ENCODE peak calls at places on chromosome 19, in eight cellular contexts. One of them, this sample, is unnamed.

GRCh38 chr19:39339636-39340035 is 2.6 kb upstream of the SAMD4B start:
- DNase-seq in stimulated activated CD4-positive, alpha-beta T cell treated with anti-CD3 and anti-CD28 coated beads, Interleukin-4, amount 100 ng/mL, for 1 hour: no peak
- DNase-seq in mucosa of gallbladder: no peak
- DNase-seq in CD4-positive, alpha-beta T cell: no peak
- DNase-seq in Calu3: no peak
- DNase-seq in foreskin fibroblast: no peak
- DNase-seq in GM13977: no peak
- DNase-seq in fibroblast of the aortic adventitia: no peak
- DNase-seq in this sample: no peak

GRCh38 chr19:45179063-45179847 is 671 bp downstream of the BLOC1S3 start:
- DNase-seq in foreskin fibroblast: peak
- DNase-seq in stimulated activated CD4-positive, alpha-beta T cell treated with anti-CD3 and anti-CD28 coated beads, Interleukin-4, amount 100 ng/mL, for 1 hour: peak
- DNase-seq in GM13977: peak
- DNase-seq in fibroblast of the aortic adventitia: peak
- DNase-seq in mucosa of gallbladder: no peak
- DNase-seq in Calu3: peak
- DNase-seq in CD4-positive, alpha-beta T cell: no peak
- DNase-seq in this sample: peak

GRCh38 chr19:31118292-31118925 is 230.8 kb downstream of the TSHZ3 start:
- DNase-seq in fibroblast of the aortic adventitia: no peak
- DNase-seq in foreskin fibroblast: no peak
- DNase-seq in mucosa of gallbladder: no peak
- DNase-seq in stimulated activated CD4-positive, alpha-beta T cell treated with anti-CD3 and anti-CD28 coated beads, Interleukin-4, amount 100 ng/mL, for 1 hour: no peak
- DNase-seq in CD4-positive, alpha-beta T cell: no peak
- DNase-seq in Calu3: no peak
- DNase-seq in GM13977: no peak
- DNase-seq in this sample: no peak

GRCh38 chr19:20079487-20079886 is 1.7 kb downstream of the ZNF90 start:
- DNase-seq in CD4-positive, alpha-beta T cell: no peak
- DNase-seq in fibroblast of the aortic adventitia: peak
- DNase-seq in foreskin fibroblast: no peak
- DNase-seq in mucosa of gallbladder: no peak
- DNase-seq in GM13977: no peak
- DNase-seq in Calu3: no peak
- DNase-seq in stimulated activated CD4-positive, alpha-beta T cell treated with anti-CD3 and anti-CD28 coated beads, Interleukin-4, amount 100 ng/mL, for 1 hour: no peak
- DNase-seq in this sample: no peak

GRCh38 chr19:17950310-17951150 is 16.4 kb upstream of the KCNN1 start:
- DNase-seq in fibroblast of the aortic adventitia: no peak
- DNase-seq in GM13977: peak
- DNase-seq in stimulated activated CD4-positive, alpha-beta T cell treated with anti-CD3 and anti-CD28 coated beads, Interleukin-4, amount 100 ng/mL, for 1 hour: peak
- DNase-seq in foreskin fibroblast: no peak
- DNase-seq in Calu3: no peak
- DNase-seq in CD4-positive, alpha-beta T cell: peak
- DNase-seq in mucosa of gallbladder: no peak
- DNase-seq in this sample: no peak

GRCh38 chr19:37942516-37942902 is 35.5 kb downstream of the SIPA1L3 start:
- DNase-seq in fibroblast of the aortic adventitia: no peak
- DNase-seq in Calu3: no peak
- DNase-seq in mucosa of gallbladder: no peak
- DNase-seq in CD4-positive, alpha-beta T cell: no peak
- DNase-seq in GM13977: no peak
- DNase-seq in foreskin fibroblast: no peak
- DNase-seq in stimulated activated CD4-positive, alpha-beta T cell treated with anti-CD3 and anti-CD28 coated beads, Interleukin-4, amount 100 ng/mL, for 1 hour: no peak
- DNase-seq in this sample: no peak

GRCh38 chr19:56350416-56351045 is 35.9 kb upstream of the ZSCAN5A start:
- DNase-seq in mucosa of gallbladder: peak
- DNase-seq in Calu3: peak
- DNase-seq in fibroblast of the aortic adventitia: peak
- DNase-seq in GM13977: peak
- DNase-seq in stimulated activated CD4-positive, alpha-beta T cell treated with anti-CD3 and anti-CD28 coated beads, Interleukin-4, amount 100 ng/mL, for 1 hour: peak
- DNase-seq in foreskin fibroblast: peak
- DNase-seq in CD4-positive, alpha-beta T cell: no peak
- DNase-seq in this sample: peak

GRCh38 chr19:28727133-28727834 is 485.7 kb downstream of the UQCRFS1 start:
- DNase-seq in foreskin fibroblast: peak
- DNase-seq in Calu3: no peak
- DNase-seq in CD4-positive, alpha-beta T cell: no peak
- DNase-seq in stimulated activated CD4-positive, alpha-beta T cell treated with anti-CD3 and anti-CD28 coated beads, Interleukin-4, amount 100 ng/mL, for 1 hour: no peak
- DNase-seq in fibroblast of the aortic adventitia: peak
- DNase-seq in mucosa of gallbladder: no peak
- DNase-seq in GM13977: no peak
- DNase-seq in this sample: peak

GRCh38 chr19:35216026-35216832 is 12.3 kb downstream of the FAM187B start:
- DNase-seq in CD4-positive, alpha-beta T cell: no peak
- DNase-seq in mucosa of gallbladder: no peak
- DNase-seq in Calu3: no peak
- DNase-seq in stimulated activated CD4-positive, alpha-beta T cell treated with anti-CD3 and anti-CD28 coated beads, Interleukin-4, amount 100 ng/mL, for 1 hour: no peak
- DNase-seq in GM13977: no peak
- DNase-seq in foreskin fibroblast: peak
- DNase-seq in fibroblast of the aortic adventitia: no peak
- DNase-seq in this sample: no peak

GRCh38 chr19:1251233-1251502 is 2.8 kb downstream of the MIDN start:
- DNase-seq in CD4-positive, alpha-beta T cell: no peak
- DNase-seq in mucosa of gallbladder: no peak
- DNase-seq in Calu3: no peak
- DNase-seq in GM13977: no peak
- DNase-seq in fibroblast of the aortic adventitia: peak
- DNase-seq in foreskin fibroblast: no peak
- DNase-seq in stimulated activated CD4-positive, alpha-beta T cell treated with anti-CD3 and anti-CD28 coated beads, Interleukin-4, amount 100 ng/mL, for 1 hour: peak
- DNase-seq in this sample: peak

GRCh38 chr19:15869109-15869555 is 28.7 kb downstream of the CYP4F2 start:
- DNase-seq in Calu3: peak
- DNase-seq in foreskin fibroblast: peak
- DNase-seq in mucosa of gallbladder: peak
- DNase-seq in CD4-positive, alpha-beta T cell: peak
- DNase-seq in stimulated activated CD4-positive, alpha-beta T cell treated with anti-CD3 and anti-CD28 coated beads, Interleukin-4, amount 100 ng/mL, for 1 hour: peak
- DNase-seq in GM13977: peak
- DNase-seq in fibroblast of the aortic adventitia: peak
- DNase-seq in this sample: peak

GRCh38 chr19:35365303-35365702 is 5.6 kb upstream of the GPR42 start:
- DNase-seq in foreskin fibroblast: no peak
- DNase-seq in Calu3: no peak
- DNase-seq in GM13977: no peak
- DNase-seq in stimulated activated CD4-positive, alpha-beta T cell treated with anti-CD3 and anti-CD28 coated beads, Interleukin-4, amount 100 ng/mL, for 1 hour: no peak
- DNase-seq in CD4-positive, alpha-beta T cell: no peak
- DNase-seq in mucosa of gallbladder: no peak
- DNase-seq in fibroblast of the aortic adventitia: no peak
- DNase-seq in this sample: no peak

GRCh38 chr19:48444129-48444932 is 1.5 kb upstream of the GRWD1 start:
- DNase-seq in fibroblast of the aortic adventitia: no peak
- DNase-seq in Calu3: no peak
- DNase-seq in CD4-positive, alpha-beta T cell: no peak
- DNase-seq in stimulated activated CD4-positive, alpha-beta T cell treated with anti-CD3 and anti-CD28 coated beads, Interleukin-4, amount 100 ng/mL, for 1 hour: no peak
- DNase-seq in mucosa of gallbladder: no peak
- DNase-seq in foreskin fibroblast: no peak
- DNase-seq in GM13977: peak
- DNase-seq in this sample: no peak

GRCh38 chr19:56355517-56355916 is 37.8 kb downstream of the ZNF582 start:
- DNase-seq in Calu3: no peak
- DNase-seq in mucosa of gallbladder: no peak
- DNase-seq in CD4-positive, alpha-beta T cell: no peak
- DNase-seq in stimulated activated CD4-positive, alpha-beta T cell treated with anti-CD3 and anti-CD28 coated beads, Interleukin-4, amount 100 ng/mL, for 1 hour: no peak
- DNase-seq in foreskin fibroblast: no peak
- DNase-seq in GM13977: no peak
- DNase-seq in fibroblast of the aortic adventitia: no peak
- DNase-seq in this sample: no peak

GRCh38 chr19:6241680-6242079 is 38.1 kb downstream of the MLLT1 start:
- DNase-seq in foreskin fibroblast: no peak
- DNase-seq in mucosa of gallbladder: no peak
- DNase-seq in stimulated activated CD4-positive, alpha-beta T cell treated with anti-CD3 and anti-CD28 coated beads, Interleukin-4, amount 100 ng/mL, for 1 hour: no peak
- DNase-seq in Calu3: no peak
- DNase-seq in CD4-positive, alpha-beta T cell: no peak
- DNase-seq in GM13977: no peak
- DNase-seq in fibroblast of the aortic adventitia: no peak
- DNase-seq in this sample: no peak

GRCh38 chr19:42794751-42795150 is 29.3 kb upstream of the PSG8 start:
- DNase-seq in Calu3: no peak
- DNase-seq in GM13977: no peak
- DNase-seq in foreskin fibroblast: peak
- DNase-seq in stimulated activated CD4-positive, alpha-beta T cell treated with anti-CD3 and anti-CD28 coated beads, Interleukin-4, amount 100 ng/mL, for 1 hour: no peak
- DNase-seq in CD4-positive, alpha-beta T cell: no peak
- DNase-seq in fibroblast of the aortic adventitia: no peak
- DNase-seq in mucosa of gallbladder: no peak
- DNase-seq in this sample: no peak

GRCh38 chr19:35725216-35725861 is 7.5 kb downstream of the KMT2B start:
- DNase-seq in CD4-positive, alpha-beta T cell: no peak
- DNase-seq in foreskin fibroblast: no peak
- DNase-seq in GM13977: peak
- DNase-seq in stimulated activated CD4-positive, alpha-beta T cell treated with anti-CD3 and anti-CD28 coated beads, Interleukin-4, amount 100 ng/mL, for 1 hour: no peak
- DNase-seq in mucosa of gallbladder: no peak
- DNase-seq in fibroblast of the aortic adventitia: no peak
- DNase-seq in Calu3: no peak
- DNase-seq in this sample: no peak

GRCh38 chr19:17076539-17076919 is 952 bp downstream of the MYO9B start:
- DNase-seq in CD4-positive, alpha-beta T cell: peak
- DNase-seq in mucosa of gallbladder: no peak
- DNase-seq in fibroblast of the aortic adventitia: no peak
- DNase-seq in foreskin fibroblast: no peak
- DNase-seq in GM13977: peak
- DNase-seq in Calu3: peak
- DNase-seq in stimulated activated CD4-positive, alpha-beta T cell treated with anti-CD3 and anti-CD28 coated beads, Interleukin-4, amount 100 ng/mL, for 1 hour: no peak
- DNase-seq in this sample: no peak

GRCh38 chr19:42114412-42114811 is 17.8 kb downstream of the POU2F2 start:
- DNase-seq in mucosa of gallbladder: no peak
- DNase-seq in GM13977: peak
- DNase-seq in fibroblast of the aortic adventitia: no peak
- DNase-seq in stimulated activated CD4-positive, alpha-beta T cell treated with anti-CD3 and anti-CD28 coated beads, Interleukin-4, amount 100 ng/mL, for 1 hour: no peak
- DNase-seq in Calu3: no peak
- DNase-seq in CD4-positive, alpha-beta T cell: no peak
- DNase-seq in foreskin fibroblast: no peak
- DNase-seq in this sample: no peak

GRCh38 chr19:49149652-49150105 is 5.5 kb downstream of the HRC start:
- DNase-seq in Calu3: peak
- DNase-seq in fibroblast of the aortic adventitia: peak
- DNase-seq in mucosa of gallbladder: peak
- DNase-seq in GM13977: no peak
- DNase-seq in foreskin fibroblast: peak
- DNase-seq in CD4-positive, alpha-beta T cell: no peak
- DNase-seq in stimulated activated CD4-positive, alpha-beta T cell treated with anti-CD3 and anti-CD28 coated beads, Interleukin-4, amount 100 ng/mL, for 1 hour: no peak
- DNase-seq in this sample: peak

GRCh38 chr19:40960062-40960685 is 30.9 kb upstream of the CYP2B6 start:
- DNase-seq in GM13977: no peak
- DNase-seq in CD4-positive, alpha-beta T cell: no peak
- DNase-seq in stimulated activated CD4-positive, alpha-beta T cell treated with anti-CD3 and anti-CD28 coated beads, Interleukin-4, amount 100 ng/mL, for 1 hour: no peak
- DNase-seq in fibroblast of the aortic adventitia: no peak
- DNase-seq in foreskin fibroblast: no peak
- DNase-seq in Calu3: no peak
- DNase-seq in mucosa of gallbladder: peak
- DNase-seq in this sample: no peak

GRCh38 chr19:46713781-46714522 is 3.0 kb downstream of the PRKD2 start:
- DNase-seq in mucosa of gallbladder: peak
- DNase-seq in Calu3: peak
- DNase-seq in fibroblast of the aortic adventitia: peak
- DNase-seq in foreskin fibroblast: peak
- DNase-seq in stimulated activated CD4-positive, alpha-beta T cell treated with anti-CD3 and anti-CD28 coated beads, Interleukin-4, amount 100 ng/mL, for 1 hour: peak
- DNase-seq in CD4-positive, alpha-beta T cell: peak
- DNase-seq in GM13977: peak
- DNase-seq in this sample: peak

GRCh38 chr19:34232566-34233481 is 21.5 kb upstream of the GARRE1 start:
- DNase-seq in stimulated activated CD4-positive, alpha-beta T cell treated with anti-CD3 and anti-CD28 coated beads, Interleukin-4, amount 100 ng/mL, for 1 hour: no peak
- DNase-seq in fibroblast of the aortic adventitia: peak
- DNase-seq in foreskin fibroblast: peak
- DNase-seq in mucosa of gallbladder: peak
- DNase-seq in CD4-positive, alpha-beta T cell: no peak
- DNase-seq in GM13977: peak
- DNase-seq in Calu3: peak
- DNase-seq in this sample: peak

GRCh38 chr19:2561895-2562294 is 86.0 kb downstream of the GADD45B start:
- DNase-seq in GM13977: peak
- DNase-seq in Calu3: no peak
- DNase-seq in CD4-positive, alpha-beta T cell: peak
- DNase-seq in mucosa of gallbladder: no peak
- DNase-seq in foreskin fibroblast: no peak
- DNase-seq in stimulated activated CD4-positive, alpha-beta T cell treated with anti-CD3 and anti-CD28 coated beads, Interleukin-4, amount 100 ng/mL, for 1 hour: peak
- DNase-seq in fibroblast of the aortic adventitia: no peak
- DNase-seq in this sample: no peak

GRCh38 chr19:554817-555216 is 11.0 kb downstream of the GZMM start:
- DNase-seq in fibroblast of the aortic adventitia: no peak
- DNase-seq in GM13977: no peak
- DNase-seq in CD4-positive, alpha-beta T cell: no peak
- DNase-seq in stimulated activated CD4-positive, alpha-beta T cell treated with anti-CD3 and anti-CD28 coated beads, Interleukin-4, amount 100 ng/mL, for 1 hour: no peak
- DNase-seq in Calu3: no peak
- DNase-seq in mucosa of gallbladder: no peak
- DNase-seq in foreskin fibroblast: no peak
- DNase-seq in this sample: no peak

GRCh38 chr19:57465680-57466381 is 8.9 kb upstream of the VN1R1 start:
- DNase-seq in stimulated activated CD4-positive, alpha-beta T cell treated with anti-CD3 and anti-CD28 coated beads, Interleukin-4, amount 100 ng/mL, for 1 hour: no peak
- DNase-seq in foreskin fibroblast: peak
- DNase-seq in mucosa of gallbladder: no peak
- DNase-seq in fibroblast of the aortic adventitia: peak
- DNase-seq in Calu3: peak
- DNase-seq in CD4-positive, alpha-beta T cell: no peak
- DNase-seq in GM13977: peak
- DNase-seq in this sample: no peak

This sample was measured in MG63.